ENCODE peak calls at places on chromosomes 12 and 14, in nine cellular contexts. One of them, this sample, is unnamed.

GRCh38 chr12:127829974-127830543 is 436.9 kb upstream of the TMEM132C start:
- DNase-seq in endothelial cell: no peak
- DNase-seq in kidney epithelial cell: no peak
- DNase-seq in astrocyte of the cerebellum: no peak
- DNase-seq in AG04449: no peak
- DNase-seq in GM12865: no peak
- DNase-seq in fibroblast of mammary gland: no peak
- DNase-seq in progenitor cell of endocrine pancreas: no peak
- DNase-seq in BJ: no peak
- DNase-seq in this sample: no peak

GRCh38 chr12:2414810-2415567 is 362.2 kb downstream of the CACNA1C start:
- DNase-seq in fibroblast of mammary gland: peak
- DNase-seq in progenitor cell of endocrine pancreas: no peak
- DNase-seq in kidney epithelial cell: no peak
- DNase-seq in astrocyte of the cerebellum: no peak
- DNase-seq in endothelial cell: no peak
- DNase-seq in GM12865: no peak
- DNase-seq in BJ: no peak
- DNase-seq in AG04449: no peak
- DNase-seq in this sample: no peak

GRCh38 chr12:72747460-72747859 is 475.3 kb downstream of the TRHDE start:
- DNase-seq in fibroblast of mammary gland: no peak
- DNase-seq in AG04449: no peak
- DNase-seq in astrocyte of the cerebellum: no peak
- DNase-seq in GM12865: no peak
- DNase-seq in progenitor cell of endocrine pancreas: no peak
- DNase-seq in kidney epithelial cell: peak
- DNase-seq in BJ: no peak
- DNase-seq in endothelial cell: no peak
- DNase-seq in this sample: no peak

GRCh38 chr12:77442633-77443032 is 377.3 kb upstream of the E2F7 start:
- DNase-seq in GM12865: no peak
- DNase-seq in astrocyte of the cerebellum: no peak
- DNase-seq in kidney epithelial cell: no peak
- DNase-seq in progenitor cell of endocrine pancreas: no peak
- DNase-seq in fibroblast of mammary gland: peak
- DNase-seq in endothelial cell: no peak
- DNase-seq in BJ: no peak
- DNase-seq in AG04449: no peak
- DNase-seq in this sample: no peak

GRCh38 chr14:67417633-67418032 is 5.7 kb upstream of the PLEK2 start:
- DNase-seq in GM12865: no peak
- DNase-seq in BJ: no peak
- DNase-seq in AG04449: no peak
- DNase-seq in astrocyte of the cerebellum: no peak
- DNase-seq in progenitor cell of endocrine pancreas: no peak
- DNase-seq in fibroblast of mammary gland: no peak
- DNase-seq in kidney epithelial cell: no peak
- DNase-seq in endothelial cell: no peak
- DNase-seq in this sample: no peak

GRCh38 chr14:68255697-68256178 is 436.2 kb downstream of the RAD51B start:
- DNase-seq in endothelial cell: no peak
- DNase-seq in GM12865: no peak
- DNase-seq in AG04449: peak
- DNase-seq in BJ: peak
- DNase-seq in kidney epithelial cell: no peak
- DNase-seq in progenitor cell of endocrine pancreas: no peak
- DNase-seq in astrocyte of the cerebellum: peak
- DNase-seq in fibroblast of mammary gland: peak
- DNase-seq in this sample: no peak

GRCh38 chr12:89949457-89950195 is 241.0 kb upstream of the ATP2B1 start:
- DNase-seq in endothelial cell: peak
- DNase-seq in fibroblast of mammary gland: peak
- DNase-seq in AG04449: no peak
- DNase-seq in BJ: peak
- DNase-seq in kidney epithelial cell: peak
- DNase-seq in astrocyte of the cerebellum: peak
- DNase-seq in GM12865: peak
- DNase-seq in progenitor cell of endocrine pancreas: no peak
- DNase-seq in this sample: no peak

GRCh38 chr14:71698027-71698426 is 234.2 kb upstream of the RGS6 start:
- DNase-seq in fibroblast of mammary gland: no peak
- DNase-seq in kidney epithelial cell: no peak
- DNase-seq in endothelial cell: no peak
- DNase-seq in progenitor cell of endocrine pancreas: no peak
- DNase-seq in AG04449: no peak
- DNase-seq in astrocyte of the cerebellum: no peak
- DNase-seq in BJ: no peak
- DNase-seq in GM12865: no peak
- DNase-seq in this sample: no peak

GRCh38 chr14:100830681-100831080 is 4.8 kb downstream of the MEG3 start:
- DNase-seq in AG04449: no peak
- DNase-seq in endothelial cell: no peak
- DNase-seq in progenitor cell of endocrine pancreas: no peak
- DNase-seq in fibroblast of mammary gland: no peak
- DNase-seq in GM12865: no peak
- DNase-seq in kidney epithelial cell: no peak
- DNase-seq in astrocyte of the cerebellum: no peak
- DNase-seq in BJ: no peak
- DNase-seq in this sample: no peak

GRCh38 chr14:91250912-91251311 is 6.4 kb upstream of the GPR68 start:
- DNase-seq in endothelial cell: no peak
- DNase-seq in progenitor cell of endocrine pancreas: no peak
- DNase-seq in GM12865: no peak
- DNase-seq in fibroblast of mammary gland: no peak
- DNase-seq in kidney epithelial cell: no peak
- DNase-seq in BJ: no peak
- DNase-seq in AG04449: no peak
- DNase-seq in astrocyte of the cerebellum: no peak
- DNase-seq in this sample: no peak

GRCh38 chr12:98638009-98638408 is 6.6 kb downstream of the IKBIP start:
- DNase-seq in GM12865: no peak
- DNase-seq in endothelial cell: no peak
- DNase-seq in BJ: no peak
- DNase-seq in kidney epithelial cell: no peak
- DNase-seq in progenitor cell of endocrine pancreas: no peak
- DNase-seq in astrocyte of the cerebellum: no peak
- DNase-seq in AG04449: no peak
- DNase-seq in fibroblast of mammary gland: no peak
- DNase-seq in this sample: no peak

GRCh38 chr12:1919763-1920162 is 1.3 kb upstream of the CACNA2D4 start:
- DNase-seq in kidney epithelial cell: no peak
- DNase-seq in progenitor cell of endocrine pancreas: no peak
- DNase-seq in fibroblast of mammary gland: no peak
- DNase-seq in BJ: no peak
- DNase-seq in endothelial cell: no peak
- DNase-seq in AG04449: no peak
- DNase-seq in astrocyte of the cerebellum: no peak
- DNase-seq in GM12865: no peak
- DNase-seq in this sample: no peak

GRCh38 chr14:54637829-54638446 is 71.0 kb downstream of the SAMD4A start:
- DNase-seq in BJ: no peak
- DNase-seq in endothelial cell: no peak
- DNase-seq in kidney epithelial cell: peak
- DNase-seq in AG04449: no peak
- DNase-seq in fibroblast of mammary gland: peak
- DNase-seq in GM12865: no peak
- DNase-seq in progenitor cell of endocrine pancreas: no peak
- DNase-seq in astrocyte of the cerebellum: no peak
- DNase-seq in this sample: no peak

GRCh38 chr14:51860164-51860835 is at the start of gene GNG2:
- DNase-seq in endothelial cell: peak
- DNase-seq in astrocyte of the cerebellum: no peak
- DNase-seq in AG04449: no peak
- DNase-seq in GM12865: peak
- DNase-seq in kidney epithelial cell: peak
- DNase-seq in BJ: no peak
- DNase-seq in fibroblast of mammary gland: peak
- DNase-seq in progenitor cell of endocrine pancreas: peak
- DNase-seq in this sample: peak

GRCh38 chr12:132341318-132342050 is 12.1 kb upstream of the GALNT9 start:
- DNase-seq in GM12865: no peak
- DNase-seq in endothelial cell: no peak
- DNase-seq in fibroblast of mammary gland: no peak
- DNase-seq in progenitor cell of endocrine pancreas: no peak
- DNase-seq in astrocyte of the cerebellum: no peak
- DNase-seq in AG04449: no peak
- DNase-seq in kidney epithelial cell: no peak
- DNase-seq in BJ: no peak
- DNase-seq in this sample: no peak

GRCh38 chr12:68793436-68793835 is 14.5 kb upstream of the MDM2 start:
- DNase-seq in BJ: no peak
- DNase-seq in astrocyte of the cerebellum: no peak
- DNase-seq in endothelial cell: no peak
- DNase-seq in GM12865: no peak
- DNase-seq in progenitor cell of endocrine pancreas: no peak
- DNase-seq in AG04449: no peak
- DNase-seq in kidney epithelial cell: no peak
- DNase-seq in fibroblast of mammary gland: no peak
- DNase-seq in this sample: no peak

GRCh38 chr14:85538636-85539035 is 8.7 kb downstream of the FLRT2 start:
- DNase-seq in progenitor cell of endocrine pancreas: no peak
- DNase-seq in GM12865: no peak
- DNase-seq in astrocyte of the cerebellum: no peak
- DNase-seq in AG04449: no peak
- DNase-seq in endothelial cell: no peak
- DNase-seq in fibroblast of mammary gland: no peak
- DNase-seq in BJ: no peak
- DNase-seq in kidney epithelial cell: no peak
- DNase-seq in this sample: no peak

GRCh38 chr12:34212651-34213050 is 190.4 kb downstream of the ALG10 start:
- DNase-seq in AG04449: no peak
- DNase-seq in GM12865: no peak
- DNase-seq in progenitor cell of endocrine pancreas: no peak
- DNase-seq in kidney epithelial cell: no peak
- DNase-seq in endothelial cell: no peak
- DNase-seq in fibroblast of mammary gland: no peak
- DNase-seq in astrocyte of the cerebellum: no peak
- DNase-seq in BJ: no peak
- DNase-seq in this sample: no peak

DNA sequence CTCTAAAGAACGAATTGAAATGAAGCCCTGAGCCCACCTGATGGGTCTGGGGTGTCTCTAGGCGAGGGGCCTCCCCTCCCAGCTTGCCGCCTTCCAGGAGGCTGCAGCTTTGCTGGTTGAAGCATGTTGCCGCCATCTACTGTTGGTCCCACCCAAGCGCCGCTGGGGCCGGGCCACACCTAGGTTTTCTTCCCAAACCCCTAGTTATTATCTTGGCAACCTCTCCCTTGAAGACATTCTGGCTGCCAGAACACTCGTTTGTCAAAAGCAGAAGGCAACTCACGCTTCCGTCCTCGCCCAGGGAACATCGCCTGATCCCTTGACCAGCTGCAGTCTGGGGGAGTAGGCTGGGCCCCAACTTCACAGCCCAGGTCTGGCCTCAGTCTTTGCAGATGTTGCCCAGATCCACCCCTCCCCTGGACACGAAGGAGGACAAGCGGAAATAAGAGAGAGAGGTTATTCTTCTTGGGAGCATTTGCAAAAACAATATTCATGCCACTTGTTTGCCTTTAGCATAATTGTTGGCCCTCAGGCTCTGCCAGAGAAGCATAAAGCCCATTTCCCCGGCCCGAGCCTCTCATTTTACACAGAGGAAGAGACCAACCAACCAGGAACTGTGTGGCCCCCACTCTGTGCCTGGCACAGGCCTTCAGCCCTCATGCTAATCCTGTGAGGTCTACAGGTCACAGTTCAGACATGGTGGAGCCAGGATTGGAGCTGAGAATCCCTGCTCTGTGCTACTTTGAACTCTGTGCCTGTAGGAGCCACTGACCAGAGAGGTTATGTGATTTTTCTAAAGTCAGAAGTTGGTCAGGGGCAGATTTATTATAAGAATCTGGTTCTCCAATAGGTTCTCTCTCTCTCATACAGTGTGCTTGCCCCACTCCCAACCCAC is 6.7 kb downstream of the EMP1 start:
- DNase-seq in astrocyte of the cerebellum: no peak
- DNase-seq in kidney epithelial cell: no peak
- DNase-seq in GM12865: peak
- DNase-seq in BJ: no peak
- DNase-seq in fibroblast of mammary gland: peak
- DNase-seq in progenitor cell of endocrine pancreas: no peak
- DNase-seq in endothelial cell: peak
- DNase-seq in AG04449: no peak
- DNase-seq in this sample: no peak
- TF ChIP-seq CTCF in astrocyte of the cerebellum: peak
- TF ChIP-seq CTCF in kidney epithelial cell: no peak
- TF ChIP-seq CTCF in GM12865: peak
- TF ChIP-seq CTCF in BJ: peak
- TF ChIP-seq CTCF in fibroblast of mammary gland: peak
- TF ChIP-seq CTCF in progenitor cell of endocrine pancreas: peak
- TF ChIP-seq CTCF in endothelial cell: peak
- TF ChIP-seq CTCF in AG04449: no peak
- TF ChIP-seq CTCF in this sample: peak

DNA sequence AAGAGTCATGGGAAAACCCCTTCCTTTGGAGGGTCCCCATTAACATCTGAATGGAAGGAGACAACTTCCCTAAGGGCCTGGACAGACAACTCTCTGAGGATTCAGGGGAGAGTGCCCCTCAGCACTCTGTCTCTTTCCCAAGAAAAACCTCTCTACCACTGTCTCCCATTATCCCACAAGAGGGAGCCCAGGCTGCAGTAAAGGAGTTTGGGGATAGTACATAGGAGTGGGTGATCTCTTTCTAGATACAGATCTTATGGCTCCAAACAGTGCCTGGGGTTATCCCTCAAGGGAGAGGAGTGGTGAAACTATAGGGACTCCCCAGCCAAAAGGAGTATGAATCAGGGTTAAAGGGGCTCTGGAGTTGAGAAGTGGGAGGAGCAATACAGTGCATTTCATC is 6.1 kb downstream of the WNT10B start:
- DNase-seq in fibroblast of mammary gland: peak
- DNase-seq in AG04449: no peak
- DNase-seq in BJ: no peak
- DNase-seq in endothelial cell: no peak
- DNase-seq in GM12865: no peak
- DNase-seq in progenitor cell of endocrine pancreas: no peak
- DNase-seq in astrocyte of the cerebellum: no peak
- DNase-seq in kidney epithelial cell: no peak
- DNase-seq in this sample: no peak
- TF ChIP-seq CTCF in fibroblast of mammary gland: peak
- TF ChIP-seq CTCF in AG04449: peak
- TF ChIP-seq CTCF in BJ: peak
- TF ChIP-seq CTCF in endothelial cell: no peak
- TF ChIP-seq CTCF in GM12865: no peak
- TF ChIP-seq CTCF in progenitor cell of endocrine pancreas: no peak
- TF ChIP-seq CTCF in astrocyte of the cerebellum: peak
- TF ChIP-seq CTCF in kidney epithelial cell: peak
- TF ChIP-seq CTCF in this sample: peak

GRCh38 chr14:76352639-76353281 is 23.2 kb upstream of the ESRRB start:
- DNase-seq in GM12865: peak
- DNase-seq in kidney epithelial cell: no peak
- DNase-seq in progenitor cell of endocrine pancreas: peak
- DNase-seq in BJ: no peak
- DNase-seq in fibroblast of mammary gland: peak
- DNase-seq in AG04449: no peak
- DNase-seq in astrocyte of the cerebellum: no peak
- DNase-seq in endothelial cell: peak
- DNase-seq in this sample: peak
- TF ChIP-seq CTCF in GM12865: peak
- TF ChIP-seq CTCF in kidney epithelial cell: peak
- TF ChIP-seq CTCF in progenitor cell of endocrine pancreas: peak
- TF ChIP-seq CTCF in BJ: peak
- TF ChIP-seq CTCF in fibroblast of mammary gland: peak
- TF ChIP-seq CTCF in AG04449: peak
- TF ChIP-seq CTCF in astrocyte of the cerebellum: peak
- TF ChIP-seq CTCF in endothelial cell: peak
- TF ChIP-seq CTCF in this sample: peak

GRCh38 chr14:104827173-104828055 is 26.5 kb downstream of the ZBTB42 start:
- DNase-seq in astrocyte of the cerebellum: no peak
- DNase-seq in kidney epithelial cell: no peak
- DNase-seq in GM12865: peak
- DNase-seq in progenitor cell of endocrine pancreas: peak
- DNase-seq in BJ: no peak
- DNase-seq in fibroblast of mammary gland: peak
- DNase-seq in AG04449: no peak
- DNase-seq in endothelial cell: peak
- DNase-seq in this sample: peak
- TF ChIP-seq CTCF in astrocyte of the cerebellum: peak
- TF ChIP-seq CTCF in kidney epithelial cell: peak
- TF ChIP-seq CTCF in GM12865: peak
- TF ChIP-seq CTCF in progenitor cell of endocrine pancreas: peak
- TF ChIP-seq CTCF in BJ: peak
- TF ChIP-seq CTCF in fibroblast of mammary gland: peak
- TF ChIP-seq CTCF in AG04449: peak
- TF ChIP-seq CTCF in endothelial cell: peak
- TF ChIP-seq CTCF in this sample: peak

This sample was measured in neural crest cell.